ENCODE peak calls at places on chromosomes 6 and 20, in eight cellular contexts. I is HS-5; U is CD8-positive, alpha-beta T cell; R is globus pallidus; P is ovary; Z is AG04450; Y is C1 segment of cervical spinal cord; C is nephron progenitor cell. F is an unnamed sample.

GRCh38 chr6:119096683-119097310 is 18.3 kb upstream of the FAM184A start:
- DNase-seq in I (no peak), U (no peak), R (peak), P (peak), Z (no peak), Y (peak), C (no peak), F (no peak)

GRCh38 chr6:35451354-35452185 is 568 bp upstream of the FANCE start:
- DNase-seq in I (no peak), U (no peak), R (no peak), P (no peak), Z (no peak), Y (no peak), C (no peak), F (no peak)

GRCh38 chr6:89693207-89693606 is 54.7 kb upstream of the LYRM2 start:
- DNase-seq in I (no peak), U (no peak), R (no peak), P (no peak), Z (no peak), Y (no peak), C (no peak), F (no peak)

GRCh38 chr6:169701218-169701952 is 444 bp downstream of the WDR27 start:
- DNase-seq in I (no peak), U (no peak), R (no peak), P (no peak), Z (no peak), Y (no peak), C (no peak), F (no peak)

GRCh38 chr20:52869698-52870288 is 102.4 kb upstream of the TSHZ2 start:
- DNase-seq in I (no peak), U (no peak), R (no peak), P (no peak), Z (no peak), Y (no peak), C (no peak), F (no peak)

GRCh38 chr20:415820-416322 is 7.8 kb downstream of the RBCK1 start:
- DNase-seq in I (no peak), U (no peak), R (no peak), P (no peak), Z (no peak), Y (no peak), C (no peak), F (no peak)

GRCh38 chr6:45566882-45567281 is 189.1 kb upstream of the SUPT3H start:
- DNase-seq in I (no peak), U (no peak), R (no peak), P (no peak), Z (no peak), Y (no peak), C (no peak), F (peak)

GRCh38 chr20:46063652-46064054 is 26.1 kb downstream of the NCOA5 start:
- DNase-seq in I (no peak), U (no peak), R (no peak), P (no peak), Z (no peak), Y (no peak), C (no peak), F (no peak)

GRCh38 chr6:36126553-36127458 is 3.5 kb upstream of the MAPK13 start:
- DNase-seq in I (no peak), U (no peak), R (no peak), P (no peak), Z (no peak), Y (no peak), C (no peak), F (no peak)

GRCh38 chr20:59526242-59527225 is 77.8 kb upstream of the PHACTR3 start:
- DNase-seq in I (no peak), U (no peak), R (no peak), P (no peak), Z (no peak), Y (no peak), C (no peak), F (no peak)

GRCh38 chr20:32517914-32518592 is 67.1 kb downstream of the NOL4L start:
- DNase-seq in I (no peak), U (no peak), R (no peak), P (no peak), Z (no peak), Y (no peak), C (no peak), F (no peak)

GRCh38 chr6:72616406-72617015 is 5.4 kb upstream of the KCNQ5 start:
- DNase-seq in I (no peak), U (no peak), R (peak), P (no peak), Z (no peak), Y (no peak), C (no peak), F (no peak)

GRCh38 chr6:87293526-87293925 is 28.9 kb upstream of the SMIM8 start:
- DNase-seq in I (no peak), U (no peak), R (no peak), P (no peak), Z (no peak), Y (no peak), C (no peak), F (no peak)

GRCh38 chr20:38304845-38305447 is 990 bp downstream of the BPI start:
- DNase-seq in I (no peak), U (no peak), R (no peak), P (no peak), Z (no peak), Y (no peak), C (peak), F (no peak)

GRCh38 chr6:1962201-1962600 is 283.2 kb downstream of the GMDS start:
- DNase-seq in I (no peak), U (no peak), R (no peak), P (no peak), Z (no peak), Y (no peak), C (no peak), F (no peak)

GRCh38 chr6:141667580-141668309 is 465.0 kb upstream of the GJE1 start:
- DNase-seq in I (no peak), U (no peak), R (no peak), P (no peak), Z (no peak), Y (no peak), C (no peak), F (no peak)

GRCh38 chr20:63522091-63522868 is 1.7 kb downstream of the PPDPF start:
- DNase-seq in I (no peak), U (no peak), R (no peak), P (no peak), Z (no peak), Y (no peak), C (no peak), F (no peak)

GRCh38 chr6:90493332-90493731 is 93.5 kb downstream of the MAP3K7 start:
- DNase-seq in I (no peak), U (no peak), R (no peak), P (no peak), Z (no peak), Y (no peak), C (no peak), F (no peak)